ENCODE peak calls at places on chromosomes 12 and 14, in six cellular contexts. U is H1, H is GM12878, J is SK-N-SH, D is K562, N is HepG2. M is an unnamed sample.

GRCh38 chr12:69987453-69988102 is 162.6 kb downstream of the MYRFL start:
- DNase-seq in U (no peak), H (no peak), J (no peak), D (no peak), N (peak; percentile 24), M (no peak)

GRCh38 chr12:58503731-58504520 is 416.4 kb downstream of the LRIG3 start:
- DNase-seq in U (no peak), H (no peak), J (no peak), D (no peak), N (no peak), M (no peak)

GRCh38 chr12:54286042-54286931 is 5.8 kb downstream of the HNRNPA1 start:
- DNase-seq in U (no peak), H (no peak), J (no peak), D (no peak), N (no peak), M (no peak)

GRCh38 chr12:123998960-123999359 is 25.9 kb downstream of the ZNF664 start:
- DNase-seq in U (no peak), H (no peak), J (no peak), D (peak; percentile 28), N (no peak), M (no peak)

GRCh38 chr14:105349992-105350391 is 35.4 kb downstream of the PACS2 start:
- DNase-seq in U (no peak), H (no peak), J (no peak), D (no peak), N (no peak), M (no peak)

GRCh38 chr14:76761849-76762616 is 765 bp downstream of the VASH1 start:
- DNase-seq in U (no peak), H (no peak), J (no peak), D (no peak), N (no peak), M (no peak)

GRCh38 chr14:20696776-20697175 is 8.2 kb downstream of the ANG start:
- DNase-seq in U (no peak), H (no peak), J (no peak), D (no peak), N (no peak), M (no peak)

GRCh38 chr14:60670994-60671393 is 21.7 kb upstream of the SIX1 start:
- DNase-seq in U (no peak), H (no peak), J (no peak), D (no peak), N (no peak), M (no peak)

GRCh38 chr12:92971869-92972524 is 42.9 kb upstream of the EEA1 start:
- DNase-seq in U (no peak), H (no peak), J (no peak), D (no peak), N (no peak), M (peak; percentile 19)

GRCh38 chr12:100672075-100672592 is 98.7 kb downstream of the GAS2L3 start:
- DNase-seq in U (peak; percentile 94), H (no peak), J (peak; percentile 30), D (peak; percentile 62), N (peak; percentile 24), M (peak; percentile 3)

GRCh38 chr12:122106891-122107660 is 28.5 kb downstream of the MLXIP start:
- DNase-seq in U (no peak), H (no peak), J (no peak), D (no peak), N (no peak), M (no peak)

GRCh38 chr14:69570836-69571330 is 3.8 kb downstream of the CCDC177 start:
- DNase-seq in U (no peak), H (no peak), J (no peak), D (no peak), N (no peak), M (no peak)

GRCh38 chr14:69571449-69571878 is 3.2 kb downstream of the CCDC177 start:
- DNase-seq in U (no peak), H (no peak), J (no peak), D (no peak), N (no peak), M (no peak)

GRCh38 chr14:69572634-69573135 is 2.0 kb downstream of the CCDC177 start:
- DNase-seq in U (peak; percentile 48), H (no peak), J (no peak), D (no peak), N (no peak), M (no peak)

GRCh38 chr14:69573205-69573840 is 1.3 kb downstream of the CCDC177 start:
- DNase-seq in U (peak; percentile 48), H (no peak), J (peak; percentile 19), D (no peak), N (no peak), M (no peak)

DNA sequence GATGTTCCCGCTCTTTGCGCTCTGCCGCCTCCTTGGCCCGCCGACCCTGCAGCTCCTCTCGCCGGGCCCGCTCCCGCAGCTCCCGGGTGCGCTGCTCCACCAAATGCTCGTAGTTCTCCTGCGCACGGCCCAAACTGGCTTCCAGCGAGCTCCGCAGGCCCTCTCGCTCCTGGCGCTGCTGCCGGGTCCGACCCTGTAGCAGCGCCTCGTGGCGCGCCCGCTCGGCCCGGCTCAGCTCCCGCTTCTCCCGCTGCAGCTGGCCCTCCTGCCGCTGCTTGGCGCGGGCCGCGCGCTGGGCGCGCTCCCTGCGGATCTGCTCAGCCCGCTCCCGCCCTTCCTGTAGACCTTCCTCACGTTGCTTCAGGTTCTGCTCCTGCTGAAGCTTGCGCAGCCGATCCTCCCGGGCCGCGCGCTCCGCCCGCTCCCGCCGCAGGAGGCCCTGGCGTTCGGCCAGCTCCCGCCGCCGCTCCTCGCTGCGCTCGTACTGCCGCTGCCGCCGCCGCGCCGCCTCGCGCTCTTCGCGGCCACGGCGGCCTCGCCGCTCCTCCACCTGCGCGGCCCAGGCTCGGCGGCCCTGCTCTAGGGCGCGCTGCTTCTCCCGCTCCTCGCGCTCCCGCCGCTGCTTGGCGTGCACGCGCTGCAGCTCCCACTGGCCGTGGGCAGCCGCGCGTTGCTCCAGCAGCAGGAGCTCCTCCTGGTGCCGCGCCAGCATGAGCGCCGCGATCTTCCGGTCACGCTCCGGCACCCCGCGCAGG is 2.6 kb downstream of the CCDC177 start:
- DNase-seq in U (peak; percentile 69), H (no peak), J (peak; percentile 84), D (peak; percentile 38), N (peak; percentile 17), M (peak; percentile 45)
- TF ChIP-seq GABPA in U (no peak), H (no peak), J (no peak), D (no peak), N (no peak), M (no peak)

GRCh38 chr14:85459361-85459760 is 70.6 kb upstream of the FLRT2 start:
- DNase-seq in U (no peak), H (no peak), J (no peak), D (no peak), N (no peak), M (no peak)

GRCh38 chr14:85461432-85462133 is 68.4 kb upstream of the FLRT2 start:
- DNase-seq in U (no peak), H (no peak), J (no peak), D (no peak), N (no peak), M (no peak)

GRCh38 chr14:85466678-85467077 is 63.3 kb upstream of the FLRT2 start:
- DNase-seq in U (no peak), H (no peak), J (no peak), D (no peak), N (no peak), M (no peak)

GRCh38 chr14:85464135-85464534 is 65.8 kb upstream of the FLRT2 start:
- DNase-seq in U (no peak), H (no peak), J (no peak), D (no peak), N (no peak), M (no peak)

GRCh38 chr14:85463512-85463911 is 66.4 kb upstream of the FLRT2 start:
- DNase-seq in U (no peak), H (no peak), J (no peak), D (no peak), N (no peak), M (no peak)
- TF ChIP-seq GABPA in U (no peak), H (no peak), J (no peak), D (no peak), N (no peak), M (no peak)

GRCh38 chr12:57342207-57342691 is 88.6 kb downstream of the R3HDM2 start:
- DNase-seq in U (peak; percentile 59), H (no peak), J (peak; percentile 48), D (no peak), N (no peak), M (no peak)

GRCh38 chr12:57340104-57340503 is 89.1 kb upstream of the STAC3 start:
- DNase-seq in U (no peak), H (no peak), J (no peak), D (peak; percentile 19), N (no peak), M (peak; percentile 25)

GRCh38 chr12:57341275-57341990 is 89.4 kb downstream of the R3HDM2 start:
- DNase-seq in U (no peak), H (no peak), J (no peak), D (no peak), N (no peak), M (no peak)

GRCh38 chr12:57347284-57347683 is 83.6 kb downstream of the R3HDM2 start:
- DNase-seq in U (no peak), H (no peak), J (no peak), D (no peak), N (no peak), M (no peak)

DNA sequence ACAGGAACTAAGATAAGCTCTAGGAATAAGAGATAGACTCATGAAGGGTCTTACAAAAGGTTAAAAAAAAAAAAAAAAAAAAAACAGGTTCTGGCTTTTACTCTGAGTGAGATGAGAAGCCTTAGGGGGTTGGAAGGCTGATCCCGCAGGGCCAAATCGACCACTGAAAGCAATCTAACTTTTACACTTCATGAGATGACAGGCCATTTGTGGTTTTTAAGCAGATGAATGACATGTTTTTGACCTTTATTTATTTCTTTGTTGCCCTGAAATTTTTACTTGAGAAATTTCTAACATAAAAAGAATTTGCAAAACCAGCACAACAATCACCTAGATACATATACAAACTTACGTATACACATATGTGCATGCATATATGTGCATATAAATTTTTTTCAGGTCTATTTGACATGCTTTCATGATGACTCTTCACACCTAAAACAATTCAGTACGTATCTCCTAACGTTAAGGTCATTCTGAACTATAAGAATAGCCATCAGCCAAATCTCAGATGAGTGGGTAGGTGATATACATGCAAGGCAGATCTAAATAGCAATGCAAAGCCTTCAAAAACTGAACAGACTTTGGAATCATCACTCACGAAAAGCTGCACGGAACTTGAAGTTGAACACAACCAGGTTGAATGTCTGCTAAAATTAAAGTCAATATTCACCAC is 87.0 kb downstream of the R3HDM2 start:
- DNase-seq in U (no peak), H (no peak), J (no peak), D (no peak), N (no peak), M (no peak)
- TF ChIP-seq GABPA in U (no peak), H (no peak), J (no peak), D (no peak), N (no peak), M (no peak)

GRCh38 chr14:44625098-44625497 is 118.0 kb upstream of the FSCB start:
- DNase-seq in U (no peak), H (no peak), J (no peak), D (no peak), N (no peak), M (no peak)
- TF ChIP-seq GABPA in U (no peak), H (no peak), J (no peak), D (no peak), N (no peak), M (no peak)